ENCODE peak calls at places on chromosome X, in four cellular contexts. P is Calu3; W is GM20000; Y is CD4-positive, alpha-beta T cell. Z is an unnamed sample.

GRCh38 chrX:75155454-75155829 is 641 bp downstream of the ABCB7 start:
- DNase-seq in P (no peak), W (peak; percentile 2), Y (no peak), Z (peak; percentile 13)

GRCh38 chrX:39859991-39860861 is 237.5 kb downstream of the BCOR start:
- DNase-seq in Y (peak; percentile 67), W (peak; percentile 65), P (peak; percentile 26), Z (peak; percentile 67)

GRCh38 chrX:136268051-136269048 is 17.1 kb upstream of the MAP7D3 start:
- DNase-seq in Y (peak; percentile 21), P (peak; percentile 43), W (peak; percentile 26), Z (peak; percentile 30)

GRCh38 chrX:39669668-39670067 is 428.1 kb downstream of the BCOR start:
- DNase-seq in P (no peak), W (no peak), Y (no peak), Z (no peak)

GRCh38 chrX:40207626-40208025 is 109.9 kb upstream of the BCOR start:
- DNase-seq in P (no peak), W (peak; percentile 19), Y (no peak), Z (peak; percentile 53)

GRCh38 chrX:68112321-68112720 is 321.0 kb downstream of the OPHN1 start:
- DNase-seq in Y (no peak), P (peak; percentile 24), W (no peak), Z (no peak)

GRCh38 chrX:17527135-17527701 is 152.2 kb downstream of the NHS start:
- DNase-seq in P (peak; percentile 3), W (no peak), Y (no peak), Z (no peak)

GRCh38 chrX:25523574-25523973 is 507.8 kb upstream of the ARX start:
- DNase-seq in P (peak; percentile 41), W (peak; percentile 5), Y (no peak), Z (peak; percentile 23)

GRCh38 chrX:153818571-153819397 is 11.6 kb downstream of the PDZD4 start:
- DNase-seq in P (peak; percentile 52), W (peak; percentile 62), Y (peak; percentile 62), Z (no peak)

GRCh38 chrX:150338615-150339014 is 24.5 kb upstream of the MAMLD1 start:
- DNase-seq in W (no peak), P (no peak), Y (no peak), Z (no peak)

GRCh38 chrX:56728321-56728720 is 722 bp upstream of the NBDY start:
- DNase-seq in Y (no peak), P (no peak), W (peak; percentile 1), Z (no peak)

GRCh38 chrX:16870861-16871584 is 861 bp upstream of the RBBP7 start:
- DNase-seq in P (peak; percentile 20), Y (no peak), W (no peak), Z (no peak)

GRCh38 chrX:18995216-18995615 is 11.3 kb upstream of the PHKA2 start:
- DNase-seq in W (no peak), Y (no peak), P (no peak), Z (no peak)

GRCh38 chrX:18998653-18999052 is 14.7 kb upstream of the PHKA2 start:
- DNase-seq in W (no peak), P (no peak), Y (no peak), Z (no peak)

GRCh38 chrX:18994713-18995112 is 10.8 kb upstream of the PHKA2 start:
- DNase-seq in Y (no peak), P (no peak), W (no peak), Z (no peak)

GRCh38 chrX:18997916-18998315 is 14.0 kb upstream of the PHKA2 start:
- DNase-seq in Y (no peak), W (no peak), P (no peak), Z (no peak)

DNA sequence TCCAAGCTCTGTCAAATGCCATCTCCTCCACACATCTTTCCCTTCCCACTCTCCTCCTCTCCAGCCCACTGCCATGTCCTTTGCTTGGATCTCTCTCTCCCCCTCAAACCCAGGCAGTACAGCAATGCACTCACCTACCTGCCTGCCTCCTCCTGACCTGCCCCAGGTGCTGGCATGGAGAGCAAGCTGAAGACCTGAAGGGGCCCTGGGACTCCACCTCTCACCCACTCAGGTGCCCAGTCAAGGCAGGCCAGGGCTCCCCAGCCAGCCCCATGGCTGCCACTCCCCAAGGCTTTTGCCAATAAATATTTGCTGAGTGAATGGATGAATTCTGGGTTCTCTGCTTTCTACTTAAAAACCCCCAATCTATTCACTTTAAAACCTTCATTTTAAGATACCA is 12.6 kb upstream of the PHKA2 start:
- DNase-seq in P (no peak), Y (no peak), W (no peak), Z (no peak)
- TF ChIP-seq CTCF in P (no peak), Y (no peak), W (no peak), Z (no peak)

DNA sequence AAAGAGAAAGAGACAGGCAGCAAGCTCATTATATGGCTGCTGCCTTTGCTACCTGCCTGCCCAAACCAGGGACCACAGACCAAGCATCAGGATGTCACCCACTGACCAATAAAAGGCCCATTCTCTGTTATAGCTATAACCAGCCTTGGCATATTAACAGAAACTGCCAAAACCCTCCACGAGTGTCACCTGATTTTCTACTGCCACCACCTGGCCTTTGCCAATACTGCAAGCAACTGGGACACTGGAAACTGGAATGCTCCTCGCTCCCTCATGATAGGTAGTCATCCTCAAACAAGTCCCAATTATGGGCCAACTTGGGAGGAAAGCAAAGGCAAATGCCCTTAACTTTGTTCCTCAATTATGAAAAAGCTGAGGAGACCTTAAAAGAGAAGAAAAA is 76.0 kb downstream of the SPIN4 start:
- DNase-seq in Y (no peak), P (peak; percentile 66), W (peak; percentile 22), Z (peak; percentile 21)
- TF ChIP-seq CTCF in Y (no peak), P (peak; percentile 25), W (peak; percentile 50), Z (peak; percentile 63)

GRCh38 chrX:23694606-23695005 is 27.3 kb downstream of the PRDX4 start:
- DNase-seq in P (peak; percentile 24), Y (peak; percentile 30), W (peak; percentile 34), Z (peak; percentile 67)
- TF ChIP-seq CTCF in P (peak; percentile 46), Y (peak; percentile 20), W (peak; percentile 30), Z (peak; percentile 65)

DNA sequence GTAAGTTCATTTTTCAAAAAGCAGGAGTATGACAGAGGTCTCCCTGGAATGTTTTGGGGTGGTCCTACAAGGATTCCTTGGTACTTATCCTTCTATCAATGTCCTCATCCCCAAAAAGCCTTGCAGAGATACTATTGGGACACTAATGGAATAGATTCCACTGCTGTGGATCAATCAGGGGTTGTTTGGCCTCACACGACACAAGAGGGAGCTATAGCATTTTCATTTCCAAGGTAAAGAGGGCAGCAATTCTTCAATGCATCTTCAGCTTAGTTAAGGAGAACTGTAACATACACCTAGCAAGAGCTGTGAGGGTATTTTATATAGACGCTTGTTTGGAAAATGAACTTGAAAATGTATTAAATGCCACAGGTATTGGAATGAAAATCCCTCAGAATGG is 50.9 kb downstream of the USP26 start:
- DNase-seq in Y (no peak), P (peak; percentile 27), W (no peak), Z (peak; percentile 14)
- TF ChIP-seq CTCF in Y (no peak), P (peak; percentile 30), W (no peak), Z (no peak)

GRCh38 chrX:155864655-155865054 is 16.5 kb upstream of the VAMP7 start:
- DNase-seq in Y (no peak), W (no peak), P (no peak), Z (no peak)

GRCh38 chrX:155870958-155871357 is 10.2 kb upstream of the VAMP7 start:
- DNase-seq in Y (no peak), W (no peak), P (no peak), Z (no peak)

GRCh38 chrX:155867821-155868220 is 13.3 kb upstream of the VAMP7 start:
- DNase-seq in W (no peak), P (no peak), Y (no peak), Z (no peak)

DNA sequence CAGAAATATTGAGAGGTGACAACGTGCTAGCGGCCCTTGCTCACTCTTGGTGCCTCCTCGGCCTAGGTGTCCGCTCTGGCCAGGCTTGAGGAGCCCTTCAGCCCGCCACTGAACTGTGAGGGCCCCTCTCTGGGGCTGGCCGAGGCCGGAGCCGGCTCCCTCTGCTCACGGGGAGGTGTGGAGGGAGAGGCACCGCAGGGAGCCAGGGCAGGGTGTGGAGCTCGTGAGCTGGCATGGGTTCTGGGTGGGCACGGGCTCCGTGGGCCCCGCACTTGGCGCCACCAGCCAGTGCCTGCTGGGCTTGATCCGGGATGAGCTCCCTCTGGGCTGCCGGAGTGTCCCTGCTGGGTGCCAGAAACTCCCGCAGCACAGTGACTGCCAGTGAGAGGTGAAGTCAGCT is 16.0 kb upstream of the VAMP7 start:
- DNase-seq in W (no peak), P (no peak), Y (no peak), Z (no peak)
- TF ChIP-seq CTCF in W (no peak), P (no peak), Y (no peak), Z (no peak)

Z was measured in GM13977.